ENCODE peak calls at places on chromosome 1, in seven cellular contexts. One of them, this sample, is unnamed.
A peak's percentile ranks its signal among the peaks of the same experiment; 100 is the strongest.

GRCh38 chr1:20719871-20720620 is 2.2 kb upstream of the KIF17 start:
- DNase-seq in NCI-H1417: no peak
- DNase-seq in right atrium auricular region: no peak
- DNase-seq in HEK293T: no peak
- DNase-seq in brain pericyte: no peak
- DNase-seq in glutamatergic neuron: no peak
- DNase-seq in stimulated activated CD8-positive, alpha-beta memory T cell treated with anti-CD3 and anti-CD28 coated beads, Interleukin-15, amount 100 ng/mL, for 24 hours: no peak
- DNase-seq in this sample: no peak

GRCh38 chr1:226034482-226034881 is 28.0 kb upstream of the H3-3A start:
- DNase-seq in NCI-H1417: no peak
- DNase-seq in glutamatergic neuron: no peak
- DNase-seq in brain pericyte: peak; percentile 8
- DNase-seq in stimulated activated CD8-positive, alpha-beta memory T cell treated with anti-CD3 and anti-CD28 coated beads, Interleukin-15, amount 100 ng/mL, for 24 hours: no peak
- DNase-seq in right atrium auricular region: peak; percentile 97
- DNase-seq in HEK293T: no peak
- DNase-seq in this sample: no peak

GRCh38 chr1:12447849-12448312 is 170.1 kb downstream of the DHRS3 start:
- DNase-seq in NCI-H1417: no peak
- DNase-seq in glutamatergic neuron: no peak
- DNase-seq in stimulated activated CD8-positive, alpha-beta memory T cell treated with anti-CD3 and anti-CD28 coated beads, Interleukin-15, amount 100 ng/mL, for 24 hours: no peak
- DNase-seq in HEK293T: no peak
- DNase-seq in brain pericyte: peak; percentile 54
- DNase-seq in right atrium auricular region: no peak
- DNase-seq in this sample: no peak

GRCh38 chr1:240117202-240117769 is 25.6 kb downstream of the FMN2 start:
- DNase-seq in stimulated activated CD8-positive, alpha-beta memory T cell treated with anti-CD3 and anti-CD28 coated beads, Interleukin-15, amount 100 ng/mL, for 24 hours: no peak
- DNase-seq in glutamatergic neuron: no peak
- DNase-seq in right atrium auricular region: no peak
- DNase-seq in HEK293T: no peak
- DNase-seq in NCI-H1417: peak; percentile 23
- DNase-seq in brain pericyte: no peak
- DNase-seq in this sample: peak; percentile 37

GRCh38 chr1:193417420-193417819 is 231.0 kb upstream of the B3GALT2 start:
- DNase-seq in glutamatergic neuron: no peak
- DNase-seq in HEK293T: no peak
- DNase-seq in stimulated activated CD8-positive, alpha-beta memory T cell treated with anti-CD3 and anti-CD28 coated beads, Interleukin-15, amount 100 ng/mL, for 24 hours: no peak
- DNase-seq in right atrium auricular region: no peak
- DNase-seq in NCI-H1417: no peak
- DNase-seq in brain pericyte: no peak
- DNase-seq in this sample: no peak

GRCh38 chr1:20228314-20228713 is 42.0 kb upstream of the PLA2G2C start:
- DNase-seq in right atrium auricular region: no peak
- DNase-seq in brain pericyte: no peak
- DNase-seq in stimulated activated CD8-positive, alpha-beta memory T cell treated with anti-CD3 and anti-CD28 coated beads, Interleukin-15, amount 100 ng/mL, for 24 hours: no peak
- DNase-seq in glutamatergic neuron: no peak
- DNase-seq in HEK293T: no peak
- DNase-seq in NCI-H1417: no peak
- DNase-seq in this sample: no peak

GRCh38 chr1:45928486-45929205 is 125.2 kb downstream of the MAST2 start:
- DNase-seq in HEK293T: no peak
- DNase-seq in brain pericyte: no peak
- DNase-seq in glutamatergic neuron: no peak
- DNase-seq in right atrium auricular region: no peak
- DNase-seq in stimulated activated CD8-positive, alpha-beta memory T cell treated with anti-CD3 and anti-CD28 coated beads, Interleukin-15, amount 100 ng/mL, for 24 hours: no peak
- DNase-seq in NCI-H1417: no peak
- DNase-seq in this sample: no peak

GRCh38 chr1:2351723-2352122 is 39.6 kb downstream of the MORN1 start:
- DNase-seq in glutamatergic neuron: no peak
- DNase-seq in brain pericyte: no peak
- DNase-seq in HEK293T: no peak
- DNase-seq in stimulated activated CD8-positive, alpha-beta memory T cell treated with anti-CD3 and anti-CD28 coated beads, Interleukin-15, amount 100 ng/mL, for 24 hours: no peak
- DNase-seq in right atrium auricular region: no peak
- DNase-seq in NCI-H1417: no peak
- DNase-seq in this sample: no peak

GRCh38 chr1:181152892-181153633 is 64.6 kb downstream of the IER5 start:
- DNase-seq in brain pericyte: no peak
- DNase-seq in HEK293T: peak; percentile 56
- DNase-seq in NCI-H1417: no peak
- DNase-seq in stimulated activated CD8-positive, alpha-beta memory T cell treated with anti-CD3 and anti-CD28 coated beads, Interleukin-15, amount 100 ng/mL, for 24 hours: no peak
- DNase-seq in glutamatergic neuron: no peak
- DNase-seq in right atrium auricular region: peak; percentile 90
- DNase-seq in this sample: peak; percentile 63

GRCh38 chr1:36139521-36139920 is 9.8 kb downstream of the TRAPPC3 start:
- DNase-seq in stimulated activated CD8-positive, alpha-beta memory T cell treated with anti-CD3 and anti-CD28 coated beads, Interleukin-15, amount 100 ng/mL, for 24 hours: no peak
- DNase-seq in glutamatergic neuron: no peak
- DNase-seq in brain pericyte: no peak
- DNase-seq in HEK293T: no peak
- DNase-seq in NCI-H1417: no peak
- DNase-seq in right atrium auricular region: no peak
- DNase-seq in this sample: no peak

GRCh38 chr1:3846521-3846920 is 10.5 kb downstream of the CEP104 start:
- DNase-seq in NCI-H1417: no peak
- DNase-seq in glutamatergic neuron: no peak
- DNase-seq in HEK293T: no peak
- DNase-seq in brain pericyte: no peak
- DNase-seq in right atrium auricular region: no peak
- DNase-seq in stimulated activated CD8-positive, alpha-beta memory T cell treated with anti-CD3 and anti-CD28 coated beads, Interleukin-15, amount 100 ng/mL, for 24 hours: no peak
- DNase-seq in this sample: no peak

GRCh38 chr1:54362881-54363340 is 43.3 kb downstream of the SSBP3 start:
- DNase-seq in right atrium auricular region: no peak
- DNase-seq in NCI-H1417: no peak
- DNase-seq in brain pericyte: no peak
- DNase-seq in glutamatergic neuron: no peak
- DNase-seq in HEK293T: no peak
- DNase-seq in stimulated activated CD8-positive, alpha-beta memory T cell treated with anti-CD3 and anti-CD28 coated beads, Interleukin-15, amount 100 ng/mL, for 24 hours: no peak
- DNase-seq in this sample: peak; percentile 20

GRCh38 chr1:30778156-30778978 is 20.8 kb upstream of the LAPTM5 start:
- DNase-seq in right atrium auricular region: no peak
- DNase-seq in HEK293T: peak; percentile 58
- DNase-seq in brain pericyte: no peak
- DNase-seq in stimulated activated CD8-positive, alpha-beta memory T cell treated with anti-CD3 and anti-CD28 coated beads, Interleukin-15, amount 100 ng/mL, for 24 hours: no peak
- DNase-seq in glutamatergic neuron: no peak
- DNase-seq in NCI-H1417: peak; percentile 19
- DNase-seq in this sample: no peak

GRCh38 chr1:65068202-65069011 is 79.6 kb upstream of the AK4 start:
- DNase-seq in brain pericyte: no peak
- DNase-seq in right atrium auricular region: no peak
- DNase-seq in glutamatergic neuron: no peak
- DNase-seq in stimulated activated CD8-positive, alpha-beta memory T cell treated with anti-CD3 and anti-CD28 coated beads, Interleukin-15, amount 100 ng/mL, for 24 hours: no peak
- DNase-seq in HEK293T: no peak
- DNase-seq in NCI-H1417: peak; percentile 36
- DNase-seq in this sample: no peak

GRCh38 chr1:3803905-3804626 is 7.8 kb upstream of the LRRC47 start:
- DNase-seq in HEK293T: no peak
- DNase-seq in NCI-H1417: no peak
- DNase-seq in right atrium auricular region: no peak
- DNase-seq in brain pericyte: no peak
- DNase-seq in stimulated activated CD8-positive, alpha-beta memory T cell treated with anti-CD3 and anti-CD28 coated beads, Interleukin-15, amount 100 ng/mL, for 24 hours: no peak
- DNase-seq in glutamatergic neuron: no peak
- DNase-seq in this sample: no peak

This sample was measured in NCI-H2227 treated with DMSO at 0.1 percent for 48 hours.